ENCODE peak calls at places on chromosomes 6 and 20, in five cellular contexts. One of them, this sample, is unnamed.

GRCh38 chr6:100466410-100467143 is 1.9 kb upstream of the SIM1 start:
- DNase-seq in heart right ventricle: no peak
- DNase-seq in A549: no peak
- DNase-seq in right cardiac atrium: peak
- DNase-seq in HL-60: no peak
- DNase-seq in this sample: no peak

GRCh38 chr20:25540273-25540672 is 45.1 kb downstream of the NINL start:
- DNase-seq in A549: no peak
- DNase-seq in HL-60: no peak
- DNase-seq in heart right ventricle: peak
- DNase-seq in right cardiac atrium: peak
- DNase-seq in this sample: peak

GRCh38 chr6:14881399-14881798 is 364.5 kb upstream of the JARID2 start:
- DNase-seq in heart right ventricle: peak
- DNase-seq in A549: no peak
- DNase-seq in right cardiac atrium: peak
- DNase-seq in HL-60: no peak
- DNase-seq in this sample: no peak

GRCh38 chr6:11209369-11209768 is 23.1 kb downstream of the NEDD9 start:
- DNase-seq in A549: no peak
- DNase-seq in right cardiac atrium: no peak
- DNase-seq in HL-60: no peak
- DNase-seq in heart right ventricle: no peak
- DNase-seq in this sample: no peak

GRCh38 chr6:170092826-170093225 is 198.1 kb downstream of the DLL1 start:
- DNase-seq in HL-60: no peak
- DNase-seq in heart right ventricle: no peak
- DNase-seq in A549: no peak
- DNase-seq in right cardiac atrium: peak
- DNase-seq in this sample: no peak

GRCh38 chr20:6714202-6714800 is 53.2 kb upstream of the BMP2 start:
- DNase-seq in HL-60: no peak
- DNase-seq in heart right ventricle: no peak
- DNase-seq in right cardiac atrium: peak
- DNase-seq in A549: no peak
- DNase-seq in this sample: no peak

GRCh38 chr6:48567016-48567415 is 456.0 kb upstream of the PTCHD4 start:
- DNase-seq in HL-60: no peak
- DNase-seq in right cardiac atrium: no peak
- DNase-seq in heart right ventricle: no peak
- DNase-seq in A549: no peak
- DNase-seq in this sample: no peak

GRCh38 chr20:31675828-31676533 is 38.3 kb downstream of the COX4I2 start:
- DNase-seq in heart right ventricle: peak
- DNase-seq in A549: no peak
- DNase-seq in right cardiac atrium: no peak
- DNase-seq in HL-60: peak
- DNase-seq in this sample: no peak

GRCh38 chr6:44111434-44112417 is 15.5 kb downstream of the MRPL14 start:
- DNase-seq in heart right ventricle: no peak
- DNase-seq in A549: no peak
- DNase-seq in HL-60: no peak
- DNase-seq in right cardiac atrium: no peak
- DNase-seq in this sample: no peak

GRCh38 chr6:89026151-89026550 is 54.4 kb upstream of the PNRC1 start:
- DNase-seq in A549: no peak
- DNase-seq in heart right ventricle: no peak
- DNase-seq in HL-60: no peak
- DNase-seq in right cardiac atrium: no peak
- DNase-seq in this sample: no peak
- H3K27ac ChIP-seq in A549: no peak
- H3K27ac ChIP-seq in heart right ventricle: no peak
- H3K27ac ChIP-seq in HL-60: no peak
- H3K27ac ChIP-seq in right cardiac atrium: no peak
- H3K27ac ChIP-seq in this sample: no peak

GRCh38 chr6:151027295-151027747 is 161.8 kb downstream of the MTHFD1L start:
- DNase-seq in HL-60: no peak
- DNase-seq in A549: no peak
- DNase-seq in right cardiac atrium: no peak
- DNase-seq in heart right ventricle: no peak
- DNase-seq in this sample: no peak

GRCh38 chr6:151027936-151028838 is 162.7 kb downstream of the MTHFD1L start:
- DNase-seq in A549: no peak
- DNase-seq in right cardiac atrium: no peak
- DNase-seq in heart right ventricle: no peak
- DNase-seq in HL-60: no peak
- DNase-seq in this sample: no peak

GRCh38 chr6:151024597-151024996 is 159.1 kb downstream of the MTHFD1L start:
- DNase-seq in heart right ventricle: no peak
- DNase-seq in right cardiac atrium: no peak
- DNase-seq in HL-60: no peak
- DNase-seq in A549: no peak
- DNase-seq in this sample: no peak

GRCh38 chr6:151025076-151025475 is 159.6 kb downstream of the MTHFD1L start:
- DNase-seq in right cardiac atrium: no peak
- DNase-seq in HL-60: no peak
- DNase-seq in heart right ventricle: no peak
- DNase-seq in A549: no peak
- DNase-seq in this sample: no peak

GRCh38 chr6:151026021-151026663 is 160.6 kb downstream of the MTHFD1L start:
- DNase-seq in HL-60: no peak
- DNase-seq in A549: no peak
- DNase-seq in heart right ventricle: no peak
- DNase-seq in right cardiac atrium: no peak
- DNase-seq in this sample: no peak
- H3K27ac ChIP-seq in HL-60: no peak
- H3K27ac ChIP-seq in A549: peak
- H3K27ac ChIP-seq in heart right ventricle: no peak
- H3K27ac ChIP-seq in right cardiac atrium: no peak
- H3K27ac ChIP-seq in this sample: no peak

GRCh38 chr6:144285798-144286502 is 815 bp downstream of the UTRN start:
- DNase-seq in HL-60: peak
- DNase-seq in right cardiac atrium: peak
- DNase-seq in A549: peak
- DNase-seq in heart right ventricle: peak
- DNase-seq in this sample: peak
- H3K27ac ChIP-seq in HL-60: peak
- H3K27ac ChIP-seq in right cardiac atrium: peak
- H3K27ac ChIP-seq in A549: peak
- H3K27ac ChIP-seq in heart right ventricle: peak
- H3K27ac ChIP-seq in this sample: peak

GRCh38 chr20:56417402-56417801 is 5.3 kb downstream of the CASS4 start:
- DNase-seq in HL-60: no peak
- DNase-seq in right cardiac atrium: no peak
- DNase-seq in A549: no peak
- DNase-seq in heart right ventricle: no peak
- DNase-seq in this sample: no peak

GRCh38 chr20:56418385-56418861 is 6.4 kb downstream of the CASS4 start:
- DNase-seq in heart right ventricle: no peak
- DNase-seq in A549: no peak
- DNase-seq in HL-60: no peak
- DNase-seq in right cardiac atrium: no peak
- DNase-seq in this sample: no peak

GRCh38 chr20:56420028-56420427 is 8.0 kb downstream of the CASS4 start:
- DNase-seq in A549: no peak
- DNase-seq in HL-60: no peak
- DNase-seq in heart right ventricle: no peak
- DNase-seq in right cardiac atrium: no peak
- DNase-seq in this sample: no peak

GRCh38 chr20:56414842-56415765 is 3.0 kb downstream of the CASS4 start:
- DNase-seq in right cardiac atrium: no peak
- DNase-seq in HL-60: no peak
- DNase-seq in heart right ventricle: no peak
- DNase-seq in A549: no peak
- DNase-seq in this sample: peak

DNA sequence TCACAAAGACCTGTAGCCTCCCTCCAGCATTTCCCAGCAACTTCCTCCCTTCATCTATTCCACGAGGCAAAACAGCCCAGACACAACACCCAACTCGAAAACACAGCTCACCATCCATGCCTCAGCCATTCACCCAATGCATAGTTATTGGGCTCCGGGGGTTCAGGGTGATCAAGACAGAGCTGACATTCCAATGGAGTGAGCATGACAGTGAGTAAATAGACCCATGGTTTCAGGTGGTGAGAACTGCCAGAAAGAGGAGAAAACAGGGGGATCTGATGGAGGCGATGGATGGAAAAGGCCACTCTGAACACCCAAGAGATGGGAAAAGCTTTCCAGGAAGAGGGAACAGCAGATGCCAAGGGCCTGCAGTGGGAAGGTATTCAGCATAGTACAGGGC is 5.9 kb downstream of the CASS4 start:
- DNase-seq in A549: no peak
- DNase-seq in HL-60: no peak
- DNase-seq in right cardiac atrium: no peak
- DNase-seq in heart right ventricle: no peak
- DNase-seq in this sample: no peak
- H3K27ac ChIP-seq in A549: no peak
- H3K27ac ChIP-seq in HL-60: peak
- H3K27ac ChIP-seq in right cardiac atrium: peak
- H3K27ac ChIP-seq in heart right ventricle: peak
- H3K27ac ChIP-seq in this sample: peak

GRCh38 chr20:35171753-35172433 is at the start of gene PROCR:
- DNase-seq in A549: peak
- DNase-seq in heart right ventricle: peak
- DNase-seq in right cardiac atrium: peak
- DNase-seq in HL-60: peak
- DNase-seq in this sample: peak
- H3K27ac ChIP-seq in A549: peak
- H3K27ac ChIP-seq in heart right ventricle: peak
- H3K27ac ChIP-seq in right cardiac atrium: peak
- H3K27ac ChIP-seq in HL-60: no peak
- H3K27ac ChIP-seq in this sample: peak

GRCh38 chr6:142871910-142872331 is 73.1 kb downstream of the HIVEP2 start:
- DNase-seq in right cardiac atrium: no peak
- DNase-seq in heart right ventricle: peak
- DNase-seq in HL-60: no peak
- DNase-seq in A549: no peak
- DNase-seq in this sample: peak
- H3K27ac ChIP-seq in right cardiac atrium: peak
- H3K27ac ChIP-seq in heart right ventricle: peak
- H3K27ac ChIP-seq in HL-60: no peak
- H3K27ac ChIP-seq in A549: peak
- H3K27ac ChIP-seq in this sample: peak

This sample was measured in heart left ventricle.